ENCODE peak calls at places on chromosome 19, in ten cellular contexts. One of them, this sample, is unnamed.

GRCh38 chr19:13813147-13813546 is 17.9 kb downstream of the ZSWIM4 start:
- DNase-seq in IMR-90: no peak
- DNase-seq in GM23248: no peak
- DNase-seq in PC-3: no peak
- DNase-seq in hepatocyte: no peak
- DNase-seq in H9: no peak
- DNase-seq in Karpas-422: no peak
- DNase-seq in neural progenitor cell: no peak
- DNase-seq in GM23338: no peak
- DNase-seq in H1: no peak
- DNase-seq in this sample: no peak

GRCh38 chr19:34962945-34963530 is 991 bp downstream of the ZNF792 start:
- DNase-seq in hepatocyte: no peak
- DNase-seq in GM23248: peak; percentile 35
- DNase-seq in neural progenitor cell: no peak
- DNase-seq in H1: no peak
- DNase-seq in PC-3: peak; percentile 14
- DNase-seq in IMR-90: peak; percentile 5
- DNase-seq in H9: no peak
- DNase-seq in GM23338: no peak
- DNase-seq in Karpas-422: no peak
- DNase-seq in this sample: no peak

GRCh38 chr19:6729573-6730152 is 7.7 kb downstream of the GPR108 start:
- DNase-seq in hepatocyte: no peak
- DNase-seq in PC-3: no peak
- DNase-seq in Karpas-422: no peak
- DNase-seq in GM23338: no peak
- DNase-seq in GM23248: no peak
- DNase-seq in H1: no peak
- DNase-seq in H9: no peak
- DNase-seq in neural progenitor cell: no peak
- DNase-seq in IMR-90: no peak
- DNase-seq in this sample: no peak

GRCh38 chr19:6736917-6737283 is 480 bp downstream of the GPR108 start:
- DNase-seq in H1: no peak
- DNase-seq in H9: no peak
- DNase-seq in PC-3: no peak
- DNase-seq in IMR-90: no peak
- DNase-seq in neural progenitor cell: no peak
- DNase-seq in Karpas-422: no peak
- DNase-seq in GM23338: no peak
- DNase-seq in hepatocyte: no peak
- DNase-seq in GM23248: no peak
- DNase-seq in this sample: no peak

GRCh38 chr19:56538254-56538760 is 441 bp upstream of the ZFP28 start:
- DNase-seq in Karpas-422: no peak
- DNase-seq in GM23248: peak; percentile 95
- DNase-seq in H9: peak; percentile 95
- DNase-seq in hepatocyte: peak; percentile 95
- DNase-seq in neural progenitor cell: peak; percentile 96
- DNase-seq in IMR-90: peak; percentile 85
- DNase-seq in PC-3: peak; percentile 31
- DNase-seq in H1: peak; percentile 75
- DNase-seq in GM23338: peak; percentile 95
- DNase-seq in this sample: peak; percentile 90

GRCh38 chr19:47725759-47726401 is 12.7 kb downstream of the EHD2 start:
- DNase-seq in Karpas-422: no peak
- DNase-seq in H1: no peak
- DNase-seq in GM23338: peak; percentile 54
- DNase-seq in IMR-90: no peak
- DNase-seq in H9: no peak
- DNase-seq in neural progenitor cell: no peak
- DNase-seq in PC-3: no peak
- DNase-seq in hepatocyte: no peak
- DNase-seq in GM23248: no peak
- DNase-seq in this sample: no peak

GRCh38 chr19:36604656-36605100 is 435 bp upstream of the ZNF382 start:
- DNase-seq in Karpas-422: peak; percentile 88
- DNase-seq in GM23338: peak; percentile 24
- DNase-seq in H1: no peak
- DNase-seq in PC-3: peak; percentile 38
- DNase-seq in H9: peak; percentile 27
- DNase-seq in hepatocyte: peak; percentile 77
- DNase-seq in IMR-90: peak; percentile 40
- DNase-seq in neural progenitor cell: peak; percentile 54
- DNase-seq in GM23248: peak; percentile 77
- DNase-seq in this sample: peak; percentile 17

GRCh38 chr19:14433454-14434156 is 499 bp downstream of the PKN1 start:
- DNase-seq in IMR-90: no peak
- DNase-seq in neural progenitor cell: peak; percentile 48
- DNase-seq in GM23338: peak; percentile 55
- DNase-seq in H1: no peak
- DNase-seq in hepatocyte: peak; percentile 60
- DNase-seq in PC-3: peak; percentile 47
- DNase-seq in H9: no peak
- DNase-seq in Karpas-422: peak; percentile 69
- DNase-seq in GM23248: peak; percentile 39
- DNase-seq in this sample: no peak

GRCh38 chr19:28289294-28290063 is 923.5 kb downstream of the UQCRFS1 start:
- DNase-seq in GM23338: no peak
- DNase-seq in IMR-90: no peak
- DNase-seq in PC-3: no peak
- DNase-seq in GM23248: peak; percentile 89
- DNase-seq in neural progenitor cell: no peak
- DNase-seq in Karpas-422: no peak
- DNase-seq in hepatocyte: peak; percentile 49
- DNase-seq in H1: no peak
- DNase-seq in H9: no peak
- DNase-seq in this sample: peak; percentile 77

GRCh38 chr19:18878058-18878797 is 17.7 kb downstream of the CERS1 start:
- DNase-seq in IMR-90: no peak
- DNase-seq in GM23248: no peak
- DNase-seq in H9: peak; percentile 27
- DNase-seq in Karpas-422: no peak
- DNase-seq in GM23338: no peak
- DNase-seq in PC-3: no peak
- DNase-seq in H1: no peak
- DNase-seq in hepatocyte: no peak
- DNase-seq in neural progenitor cell: no peak
- DNase-seq in this sample: no peak
- H3K27ac ChIP-seq in IMR-90: no peak overlapping the region
- H3K27ac ChIP-seq in GM23248: no peak overlapping the region
- H3K27ac ChIP-seq in H9: no peak overlapping the region
- H3K27ac ChIP-seq in Karpas-422: no peak overlapping the region
- H3K27ac ChIP-seq in GM23338: no peak overlapping the region
- H3K27ac ChIP-seq in PC-3: no peak overlapping the region
- H3K27ac ChIP-seq in H1: no peak overlapping the region
- H3K27ac ChIP-seq in hepatocyte: no peak overlapping the region
- H3K27ac ChIP-seq in neural progenitor cell: no peak overlapping the region
- H3K27ac ChIP-seq in this sample: no peak overlapping the region

GRCh38 chr19:38661166-38661565 is 13.7 kb downstream of the ACTN4 start:
- DNase-seq in PC-3: no peak
- DNase-seq in H1: no peak
- DNase-seq in Karpas-422: no peak
- DNase-seq in hepatocyte: no peak
- DNase-seq in IMR-90: no peak
- DNase-seq in H9: no peak
- DNase-seq in GM23338: no peak
- DNase-seq in neural progenitor cell: no peak
- DNase-seq in GM23248: peak; percentile 63
- DNase-seq in this sample: no peak

GRCh38 chr19:38660724-38661123 is 13.3 kb downstream of the ACTN4 start:
- DNase-seq in GM23338: no peak
- DNase-seq in H1: no peak
- DNase-seq in hepatocyte: no peak
- DNase-seq in IMR-90: no peak
- DNase-seq in GM23248: no peak
- DNase-seq in neural progenitor cell: no peak
- DNase-seq in PC-3: no peak
- DNase-seq in Karpas-422: no peak
- DNase-seq in H9: no peak
- DNase-seq in this sample: no peak

GRCh38 chr19:38663156-38663651 is 15.8 kb downstream of the ACTN4 start:
- DNase-seq in GM23248: no peak
- DNase-seq in GM23338: no peak
- DNase-seq in neural progenitor cell: no peak
- DNase-seq in H9: no peak
- DNase-seq in H1: no peak
- DNase-seq in Karpas-422: no peak
- DNase-seq in IMR-90: no peak
- DNase-seq in PC-3: no peak
- DNase-seq in hepatocyte: no peak
- DNase-seq in this sample: no peak

GRCh38 chr19:38662508-38663155 is 15.2 kb downstream of the ACTN4 start:
- DNase-seq in GM23338: no peak
- DNase-seq in PC-3: no peak
- DNase-seq in GM23248: no peak
- DNase-seq in hepatocyte: no peak
- DNase-seq in H1: no peak
- DNase-seq in neural progenitor cell: no peak
- DNase-seq in Karpas-422: no peak
- DNase-seq in H9: no peak
- DNase-seq in IMR-90: no peak
- DNase-seq in this sample: no peak

GRCh38 chr19:38661996-38662395 is 14.5 kb downstream of the ACTN4 start:
- DNase-seq in H1: no peak
- DNase-seq in GM23338: no peak
- DNase-seq in Karpas-422: no peak
- DNase-seq in GM23248: no peak
- DNase-seq in PC-3: peak; percentile 91
- DNase-seq in hepatocyte: peak; percentile 69
- DNase-seq in H9: no peak
- DNase-seq in neural progenitor cell: no peak
- DNase-seq in IMR-90: no peak
- DNase-seq in this sample: no peak
- H4K20me1 ChIP-seq in H1: peaks cover 11% of the 10 kb centered on the region
- H4K20me1 ChIP-seq in GM23338: peaks cover 39% of the 10 kb centered on the region
- H4K20me1 ChIP-seq in Karpas-422: peaks cover 11% of the 10 kb centered on the region
- H4K20me1 ChIP-seq in GM23248: no peaks in the 10 kb centered on the region
- H4K20me1 ChIP-seq in PC-3: peaks cover 40% of the 10 kb centered on the region
- H4K20me1 ChIP-seq in hepatocyte: peaks cover 30% of the 10 kb centered on the region
- H4K20me1 ChIP-seq in H9: no peaks in the 10 kb centered on the region
- H4K20me1 ChIP-seq in neural progenitor cell: peaks cover 98% of the 10 kb centered on the region
- H4K20me1 ChIP-seq in IMR-90: peaks cover 54% of the 10 kb centered on the region
- H4K20me1 ChIP-seq in this sample: no peaks in the 10 kb centered on the region

GRCh38 chr19:4386038-4386782 is 14.1 kb downstream of the SH3GL1 start:
- DNase-seq in GM23248: peak; percentile 53
- DNase-seq in H1: no peak
- DNase-seq in PC-3: no peak
- DNase-seq in hepatocyte: no peak
- DNase-seq in neural progenitor cell: no peak
- DNase-seq in IMR-90: peak; percentile 53
- DNase-seq in Karpas-422: no peak
- DNase-seq in GM23338: no peak
- DNase-seq in H9: no peak
- DNase-seq in this sample: no peak

GRCh38 chr19:4389511-4390016 is 10.8 kb downstream of the SH3GL1 start:
- DNase-seq in hepatocyte: no peak
- DNase-seq in IMR-90: no peak
- DNase-seq in Karpas-422: no peak
- DNase-seq in GM23338: no peak
- DNase-seq in PC-3: no peak
- DNase-seq in H1: no peak
- DNase-seq in neural progenitor cell: no peak
- DNase-seq in GM23248: peak; percentile 27
- DNase-seq in H9: no peak
- DNase-seq in this sample: no peak

GRCh38 chr19:4389064-4389375 is 11.3 kb downstream of the SH3GL1 start:
- DNase-seq in GM23338: no peak
- DNase-seq in Karpas-422: no peak
- DNase-seq in neural progenitor cell: no peak
- DNase-seq in IMR-90: no peak
- DNase-seq in PC-3: no peak
- DNase-seq in hepatocyte: no peak
- DNase-seq in H1: no peak
- DNase-seq in H9: no peak
- DNase-seq in GM23248: no peak
- DNase-seq in this sample: no peak

GRCh38 chr19:4390017-4390861 is 10.1 kb downstream of the SH3GL1 start:
- DNase-seq in PC-3: no peak
- DNase-seq in IMR-90: peak; percentile 56
- DNase-seq in neural progenitor cell: peak; percentile 87
- DNase-seq in Karpas-422: no peak
- DNase-seq in hepatocyte: peak; percentile 53
- DNase-seq in H9: peak; percentile 82
- DNase-seq in GM23338: peak; percentile 85
- DNase-seq in H1: peak; percentile 51
- DNase-seq in GM23248: peak; percentile 64
- DNase-seq in this sample: peak; percentile 59

DNA sequence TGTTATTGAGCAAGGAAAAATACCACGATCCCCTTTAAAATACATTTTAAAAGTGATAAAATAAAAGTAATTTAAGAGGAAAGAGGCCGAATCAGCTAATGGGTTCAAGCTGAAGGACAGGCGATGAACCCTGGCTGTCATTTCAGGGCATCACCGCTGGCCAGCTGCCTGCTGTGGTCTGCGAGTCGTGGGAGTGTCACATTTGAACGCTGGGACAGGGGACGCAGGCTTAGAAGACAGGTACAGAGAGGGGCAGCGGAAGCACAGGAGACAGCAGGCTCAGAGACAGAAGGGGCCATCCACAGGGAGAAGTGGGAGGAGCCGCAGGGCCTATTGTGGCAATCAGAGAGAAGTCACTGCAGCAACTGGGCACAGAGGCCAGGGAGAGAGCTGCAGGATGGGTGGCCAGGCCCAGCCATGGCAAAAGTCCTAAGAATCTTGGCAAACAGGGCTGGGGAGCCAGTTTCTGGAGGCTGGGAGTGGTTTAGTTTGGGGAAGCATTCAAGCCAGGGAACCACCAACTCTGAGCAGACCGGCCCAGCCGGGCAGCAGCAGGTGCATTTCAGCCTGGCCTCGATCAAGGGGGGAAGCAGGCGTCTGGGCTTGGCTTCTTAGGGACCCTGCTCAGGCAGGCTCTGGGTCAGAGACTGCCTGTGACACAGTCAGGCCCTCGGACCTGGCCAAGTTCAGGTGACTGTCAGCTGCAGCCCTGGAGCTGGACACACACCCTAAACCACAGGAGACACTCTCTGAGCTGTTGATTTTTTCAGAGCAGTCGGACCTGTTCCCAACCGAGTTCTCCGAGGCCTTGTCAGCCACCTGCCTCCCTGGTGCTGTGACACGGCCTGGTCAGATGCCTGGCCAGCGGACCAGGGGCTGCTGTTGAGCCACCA is 11.9 kb downstream of the SH3GL1 start:
- DNase-seq in H1: no peak
- DNase-seq in Karpas-422: no peak
- DNase-seq in PC-3: peak; percentile 52
- DNase-seq in hepatocyte: peak; percentile 49
- DNase-seq in GM23248: peak; percentile 58
- DNase-seq in neural progenitor cell: peak; percentile 58
- DNase-seq in IMR-90: no peak
- DNase-seq in H9: no peak
- DNase-seq in GM23338: no peak
- DNase-seq in this sample: no peak
- H3K27ac ChIP-seq in H1: no peak overlapping the region
- H3K27ac ChIP-seq in Karpas-422: no peak overlapping the region
- H3K27ac ChIP-seq in PC-3: peak overlapping the region; percentile 18
- H3K27ac ChIP-seq in hepatocyte: peak overlapping the region; percentile 98
- H3K27ac ChIP-seq in GM23248: peak overlapping the region; percentile 15
- H3K27ac ChIP-seq in neural progenitor cell: peak overlapping the region; percentile 96
- H3K27ac ChIP-seq in IMR-90: no peak overlapping the region
- H3K27ac ChIP-seq in H9: no peak overlapping the region
- H3K27ac ChIP-seq in GM23338: no peak overlapping the region
- H3K27ac ChIP-seq in this sample: no peak overlapping the region

GRCh38 chr19:5628919-5629481 is 6.1 kb downstream of the SAFB start:
- DNase-seq in IMR-90: no peak
- DNase-seq in PC-3: no peak
- DNase-seq in GM23338: no peak
- DNase-seq in H9: no peak
- DNase-seq in hepatocyte: no peak
- DNase-seq in GM23248: no peak
- DNase-seq in neural progenitor cell: no peak
- DNase-seq in Karpas-422: no peak
- DNase-seq in H1: no peak
- DNase-seq in this sample: no peak
- H4K20me1 ChIP-seq in IMR-90: peaks cover 97% of the 10 kb centered on the region
- H4K20me1 ChIP-seq in PC-3: peaks cover 79% of the 10 kb centered on the region
- H4K20me1 ChIP-seq in GM23338: peaks cover 92% of the 10 kb centered on the region
- H4K20me1 ChIP-seq in H9: no peaks in the 10 kb centered on the region
- H4K20me1 ChIP-seq in hepatocyte: peaks cover 99% of the 10 kb centered on the region
- H4K20me1 ChIP-seq in GM23248: peaks cover 9% of the 10 kb centered on the region
- H4K20me1 ChIP-seq in neural progenitor cell: peaks cover 99% of the 10 kb centered on the region
- H4K20me1 ChIP-seq in Karpas-422: peaks cover 90% of the 10 kb centered on the region
- H4K20me1 ChIP-seq in H1: peaks cover 42% of the 10 kb centered on the region
- H4K20me1 ChIP-seq in this sample: peaks cover 2% of the 10 kb centered on the region